ENCODE peak calls at places on chromosomes 6 and 20, in nine cellular contexts. T is upper lobe of left lung, Y is tibial nerve, C is IMR-90, Z is uterus, D is K562, S is prostate gland, W is ovary, B is heart left ventricle. U is an unnamed sample.

GRCh38 chr20:11379257-11380011 is 538.3 kb upstream of the BTBD3 start:
- DNase-seq in T (peak; percentile 1), Y (no peak), C (no peak), Z (no peak), D (no peak), S (no peak), W (no peak), B (no peak), U (no peak)

GRCh38 chr6:127026247-127026646 is 92.2 kb upstream of the RSPO3 start:
- DNase-seq in T (no peak), Y (no peak), C (no peak), Z (no peak), D (no peak), S (no peak), W (no peak), B (no peak), U (no peak)

GRCh38 chr6:152854086-152854795 is 103.6 kb downstream of the VIP start:
- DNase-seq in T (no peak), Y (no peak), C (no peak), Z (no peak), D (no peak), S (no peak), W (no peak), B (no peak), U (no peak)

GRCh38 chr6:139881728-139882211 is 507.3 kb upstream of the CITED2 start:
- DNase-seq in T (no peak), Y (no peak), C (peak; percentile 53), Z (no peak), D (peak; percentile 27), S (peak; percentile 34), W (no peak), B (no peak), U (no peak)

GRCh38 chr6:47737406-47737805 is 39.0 kb downstream of the ADGRF4 start:
- DNase-seq in T (no peak), Y (no peak), C (no peak), Z (no peak), D (no peak), S (no peak), W (no peak), B (no peak), U (no peak)

GRCh38 chr20:57564951-57565642 is 4.2 kb downstream of the PCK1 start:
- DNase-seq in T (no peak), Y (no peak), C (no peak), Z (no peak), D (no peak), S (no peak), W (no peak), B (no peak), U (no peak)

GRCh38 chr6:30013296-30013922 is 47.7 kb upstream of the POLR1H start:
- DNase-seq in T (no peak), Y (no peak), C (no peak), Z (no peak), D (peak; percentile 59), S (no peak), W (no peak), B (peak; percentile 62), U (no peak)

GRCh38 chr6:131955876-131956275 is 4.7 kb upstream of the CCN2 start:
- DNase-seq in T (no peak), Y (no peak), C (no peak), Z (no peak), D (no peak), S (no peak), W (no peak), B (no peak), U (no peak)

GRCh38 chr6:3230275-3231212 is 3.1 kb upstream of the TUBB2B start:
- DNase-seq in T (no peak), Y (no peak), C (peak; percentile 34), Z (no peak), D (no peak), S (no peak), W (no peak), B (no peak), U (no peak)

GRCh38 chr20:59040682-59041081 is 1.9 kb downstream of the PRELID3B start:
- DNase-seq in T (no peak), Y (no peak), C (no peak), Z (no peak), D (no peak), S (no peak), W (no peak), B (no peak), U (no peak)

GRCh38 chr20:59044295-59044694 is 1.7 kb upstream of the PRELID3B start:
- DNase-seq in T (no peak), Y (no peak), C (no peak), Z (no peak), D (no peak), S (no peak), W (no peak), B (no peak), U (no peak)

GRCh38 chr20:59042796-59043621 is 423 bp upstream of the PRELID3B start:
- DNase-seq in T (peak; percentile 99), Y (peak; percentile 77), C (peak; percentile 85), Z (peak; percentile 88), D (peak; percentile 98), S (peak; percentile 86), W (peak; percentile 93), B (peak; percentile 96), U (peak; percentile 92)

GRCh38 chr20:59043698-59044097 is 1.1 kb upstream of the PRELID3B start:
- DNase-seq in T (no peak), Y (no peak), C (no peak), Z (no peak), D (no peak), S (no peak), W (no peak), B (no peak), U (no peak)

DNA sequence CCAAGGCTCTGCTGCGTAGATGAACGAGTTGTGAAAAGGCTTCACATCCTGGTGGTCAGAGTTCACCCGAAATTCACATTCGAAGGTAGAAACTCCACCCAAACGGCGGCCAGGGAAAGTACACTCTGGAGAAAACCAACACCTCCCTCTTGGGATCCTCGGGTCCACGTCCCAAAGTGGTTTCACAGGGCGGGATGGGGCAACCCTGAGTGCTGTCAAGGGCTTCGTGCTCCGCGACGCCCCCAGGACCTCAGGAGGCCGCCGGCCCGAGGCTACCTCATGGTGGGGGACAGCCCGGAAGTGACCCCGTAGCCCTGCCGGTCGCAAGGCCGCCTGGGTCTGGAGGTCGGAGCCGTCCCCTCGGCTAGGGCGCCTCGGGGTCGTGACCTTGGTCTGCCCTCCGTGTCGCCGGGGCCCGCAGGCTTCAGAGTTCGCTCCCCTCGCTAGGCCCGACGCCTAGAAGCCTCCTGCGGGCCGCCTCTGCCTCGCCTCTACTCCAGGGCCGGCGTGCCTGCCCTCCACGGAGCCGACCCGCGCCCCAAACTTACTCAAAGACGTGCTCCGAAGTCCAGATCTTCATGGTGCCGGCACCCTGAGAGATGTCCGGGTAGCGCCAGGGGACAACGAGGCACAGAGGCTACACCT is at the start of gene PRELID3B:
- DNase-seq in T (no peak), Y (no peak), C (no peak), Z (no peak), D (peak; percentile 74), S (no peak), W (no peak), B (peak; percentile 54), U (no peak)
- TF ChIP-seq POLR2A in T (peak; percentile 71), Y (no peak), C (no peak), Z (no peak), D (peak; percentile 65), S (no peak), W (peak; percentile 25), B (no peak), U (no peak)

GRCh38 chr6:27767851-27768250 is 144.3 kb downstream of the OR2B2 start:
- DNase-seq in T (no peak), Y (no peak), C (no peak), Z (no peak), D (peak; percentile 5), S (no peak), W (no peak), B (no peak), U (no peak)
- H3K27ac ChIP-seq in T (no peak overlapping the region), Y (no peak overlapping the region), C (no peak overlapping the region), Z (no peak overlapping the region), D (no peak overlapping the region), S (no peak overlapping the region), W (no peak overlapping the region), B (no peak overlapping the region), U (no peak overlapping the region)

GRCh38 chr6:32622545-32623401 is 14.4 kb upstream of the HLA-DQA1 start:
- DNase-seq in T (no peak), Y (no peak), C (peak; percentile 28), Z (no peak), D (no peak), S (no peak), W (no peak), B (peak; percentile 58), U (no peak)
- TF ChIP-seq CTCF in T (peak; percentile 51), Y (no peak), C (peak; percentile 22), Z (no peak), D (no peak), S (no peak), W (no peak), B (no peak), U (peak; percentile 30)

GRCh38 chr20:41617931-41618806 is at the start of gene CHD6:
- DNase-seq in T (peak; percentile 99), Y (peak; percentile 97), C (peak; percentile 99), Z (peak; percentile 100), D (peak; percentile 97), S (peak; percentile 99), W (peak; percentile 100), B (peak; percentile 100), U (peak; percentile 99)
- TF ChIP-seq POLR2A in T (peak; percentile 52), Y (peak; percentile 43), C (peak; percentile 39), Z (peak; percentile 40), D (peak; percentile 71), S (peak; percentile 64), W (no peak), B (no peak), U (peak; percentile 51)

GRCh38 chr6:16836186-16836981 is 75.1 kb upstream of the ATXN1 start:
- DNase-seq in T (no peak), Y (no peak), C (peak; percentile 26), Z (no peak), D (no peak), S (no peak), W (no peak), B (no peak), U (no peak)
- H3K27ac ChIP-seq in T (no peak overlapping the region), Y (no peak overlapping the region), C (peak overlapping the region; percentile 60), Z (peak overlapping the region; percentile 45), D (no peak overlapping the region), S (no peak overlapping the region), W (no peak overlapping the region), B (peak overlapping the region; percentile 42), U (peak overlapping the region; percentile 38)

DNA sequence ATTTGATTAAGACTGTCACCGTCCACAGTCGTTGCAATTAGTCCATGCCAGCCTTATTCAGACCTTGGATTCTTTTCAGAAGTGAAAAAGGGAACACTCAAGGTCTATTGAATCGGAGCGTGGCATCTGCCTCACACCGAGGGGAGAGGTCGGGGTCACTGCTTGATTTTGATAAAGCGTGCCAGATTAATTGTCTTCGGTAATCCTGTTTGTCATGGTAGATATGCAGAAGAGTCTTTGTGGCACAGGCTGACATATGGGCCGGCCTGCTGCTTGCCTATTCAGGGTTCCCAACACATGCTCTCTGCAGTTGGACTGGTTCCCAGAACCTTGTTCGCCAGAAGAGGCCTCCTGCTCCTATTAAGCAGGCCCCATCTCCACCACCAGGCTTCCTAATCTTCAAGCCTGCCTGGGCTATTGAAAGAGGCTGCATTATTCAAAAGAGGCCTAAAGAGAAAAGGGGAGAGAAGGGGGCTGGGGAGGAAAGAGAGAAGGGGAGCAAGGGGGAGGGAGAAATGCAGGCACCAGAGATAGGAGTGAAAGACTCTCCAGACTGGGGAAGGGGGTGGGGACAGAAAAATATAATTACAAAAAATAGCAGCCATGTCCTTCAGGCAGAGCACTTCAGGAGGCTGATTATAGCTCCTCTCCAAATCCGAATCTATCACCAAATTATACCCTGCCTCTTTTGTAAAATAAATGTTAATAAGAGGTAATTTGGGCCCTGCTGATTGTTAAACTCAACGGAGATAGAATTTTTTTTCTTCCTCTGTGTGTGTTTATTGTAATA is 611.3 kb downstream of the HDGFL1 start:
- DNase-seq in T (no peak), Y (no peak), C (peak; percentile 90), Z (peak; percentile 50), D (no peak), S (peak; percentile 10), W (peak; percentile 71), B (peak; percentile 85), U (no peak)
- TF ChIP-seq CTCF in T (no peak), Y (no peak), C (peak; percentile 17), Z (no peak), D (no peak), S (no peak), W (no peak), B (no peak), U (no peak)